ENCODE peak calls at places on chromosome 10, in nine cellular contexts. P, E, C, L, X, Q, B, Y and F are unnamed samples.

GRCh38 chr10:60649485-60650271 is 128.6 kb upstream of the CDK1 start:
- DNase-seq in P (no peak), E (no peak), C (peak; percentile 47), L (no peak), X (no peak), Q (no peak), B (no peak), Y (no peak), F (no peak)

GRCh38 chr10:108561649-108562048 is 1361.7 kb downstream of the XPNPEP1 start:
- DNase-seq in P (no peak), E (no peak), C (no peak), L (no peak), X (peak; percentile 72), Q (no peak), B (no peak), Y (peak; percentile 37), F (no peak)

GRCh38 chr10:61757525-61758397 is 95.0 kb downstream of the CABCOCO1 start:
- DNase-seq in P (no peak), E (no peak), C (no peak), L (no peak), X (peak; percentile 71), Q (no peak), B (no peak), Y (peak; percentile 64), F (no peak)

GRCh38 chr10:77162697-77163096 is 474.9 kb downstream of the KCNMA1 start:
- DNase-seq in P (no peak), E (no peak), C (no peak), L (no peak), X (peak; percentile 97), Q (no peak), B (no peak), Y (peak; percentile 78), F (no peak)

GRCh38 chr10:33418309-33418708 is 83.8 kb upstream of the NRP1 start:
- DNase-seq in P (no peak), E (no peak), C (no peak), L (no peak), X (no peak), Q (no peak), B (no peak), Y (no peak), F (no peak)

GRCh38 chr10:117734626-117735405 is 192.3 kb downstream of the EMX2 start:
- DNase-seq in P (no peak), E (no peak), C (peak; percentile 55), L (no peak), X (no peak), Q (peak; percentile 67), B (no peak), Y (no peak), F (no peak)

GRCh38 chr10:84613336-84614021 is 285.1 kb downstream of the CCSER2 start:
- DNase-seq in P (no peak), E (peak; percentile 1), C (peak; percentile 96), L (no peak), X (peak; percentile 38), Q (peak; percentile 75), B (no peak), Y (peak; percentile 2), F (peak; percentile 6)

GRCh38 chr10:66513504-66513903 is 412.3 kb upstream of the LRRTM3 start:
- DNase-seq in P (no peak), E (no peak), C (no peak), L (no peak), X (no peak), Q (no peak), B (no peak), Y (no peak), F (no peak)

GRCh38 chr10:110821508-110821907 is 50.2 kb upstream of the PDCD4 start:
- DNase-seq in P (no peak), E (no peak), C (no peak), L (no peak), X (no peak), Q (no peak), B (no peak), Y (no peak), F (no peak)

GRCh38 chr10:86905429-86905828 is 52.0 kb downstream of the MMRN2 start:
- DNase-seq in P (no peak), E (no peak), C (no peak), L (no peak), X (no peak), Q (no peak), B (no peak), Y (no peak), F (no peak)

GRCh38 chr10:34565934-34566333 is 249.2 kb downstream of the PARD3 start:
- DNase-seq in P (no peak), E (no peak), C (peak; percentile 52), L (no peak), X (no peak), Q (no peak), B (no peak), Y (peak; percentile 83), F (no peak)

GRCh38 chr10:60208676-60209269 is 180.9 kb downstream of the ANK3 start:
- DNase-seq in P (no peak), E (peak; percentile 17), C (peak; percentile 69), L (no peak), X (peak; percentile 58), Q (no peak), B (no peak), Y (no peak), F (no peak)

GRCh38 chr10:57494481-57494880 is 773.2 kb downstream of the IPMK start:
- DNase-seq in P (no peak), E (no peak), C (no peak), L (no peak), X (no peak), Q (no peak), B (no peak), Y (no peak), F (no peak)

GRCh38 chr10:29443745-29444523 is 155.1 kb downstream of the LYZL1 start:
- DNase-seq in P (no peak), E (no peak), C (peak; percentile 18), L (no peak), X (peak; percentile 39), Q (no peak), B (no peak), Y (peak; percentile 20), F (peak; percentile 9)